ENCODE peak calls at places on chromosomes 2 and 18, in six cellular contexts. One of them, this sample, is unnamed.

GRCh38 chr2:72008608-72009007 is 139.1 kb downstream of the CYP26B1 start:
- DNase-seq in iPS-NIHi11: no peak
- DNase-seq in foreskin melanocyte: no peak
- DNase-seq in HTR-8/SVneo: no peak
- DNase-seq in endothelial cell: no peak
- DNase-seq in HuH-7: no peak
- DNase-seq in this sample: no peak

GRCh38 chr18:50796495-50796894 is 23.3 kb downstream of the MRO start:
- DNase-seq in iPS-NIHi11: no peak
- DNase-seq in foreskin melanocyte: no peak
- DNase-seq in HTR-8/SVneo: no peak
- DNase-seq in endothelial cell: no peak
- DNase-seq in HuH-7: no peak
- DNase-seq in this sample: no peak

GRCh38 chr2:131104487-131105155 is 515 bp upstream of the PLEKHB2 start:
- DNase-seq in iPS-NIHi11: peak
- DNase-seq in foreskin melanocyte: peak
- DNase-seq in HTR-8/SVneo: peak
- DNase-seq in endothelial cell: no peak
- DNase-seq in HuH-7: peak
- DNase-seq in this sample: peak

GRCh38 chr18:49161627-49162026 is 210.9 kb upstream of the SMAD7 start:
- DNase-seq in iPS-NIHi11: no peak
- DNase-seq in foreskin melanocyte: peak
- DNase-seq in HTR-8/SVneo: no peak
- DNase-seq in endothelial cell: no peak
- DNase-seq in HuH-7: no peak
- DNase-seq in this sample: no peak

GRCh38 chr2:172102858-172103359 is at the start of gene DLX2:
- DNase-seq in iPS-NIHi11: peak
- DNase-seq in foreskin melanocyte: peak
- DNase-seq in HTR-8/SVneo: peak
- DNase-seq in endothelial cell: peak
- DNase-seq in HuH-7: peak
- DNase-seq in this sample: peak

GRCh38 chr2:144501118-144501517 is 18.8 kb downstream of the ZEB2 start:
- DNase-seq in iPS-NIHi11: no peak
- DNase-seq in foreskin melanocyte: no peak
- DNase-seq in HTR-8/SVneo: no peak
- DNase-seq in endothelial cell: no peak
- DNase-seq in HuH-7: no peak
- DNase-seq in this sample: no peak

GRCh38 chr2:20182241-20182931 is 42.5 kb downstream of the SDC1 start:
- DNase-seq in iPS-NIHi11: no peak
- DNase-seq in foreskin melanocyte: no peak
- DNase-seq in HTR-8/SVneo: no peak
- DNase-seq in endothelial cell: no peak
- DNase-seq in HuH-7: no peak
- DNase-seq in this sample: no peak

GRCh38 chr2:64383016-64383588 is 70.9 kb upstream of the LGALSL start:
- DNase-seq in iPS-NIHi11: no peak
- DNase-seq in foreskin melanocyte: no peak
- DNase-seq in HTR-8/SVneo: no peak
- DNase-seq in endothelial cell: no peak
- DNase-seq in HuH-7: no peak
- DNase-seq in this sample: no peak

GRCh38 chr2:196927318-196928225 is 1.1 kb upstream of the PGAP1 start:
- DNase-seq in iPS-NIHi11: peak
- DNase-seq in foreskin melanocyte: peak
- DNase-seq in HTR-8/SVneo: no peak
- DNase-seq in endothelial cell: no peak
- DNase-seq in HuH-7: peak
- DNase-seq in this sample: no peak

GRCh38 chr2:232894746-232895145 is 24.7 kb downstream of the SNORC start:
- DNase-seq in iPS-NIHi11: no peak
- DNase-seq in foreskin melanocyte: no peak
- DNase-seq in HTR-8/SVneo: no peak
- DNase-seq in endothelial cell: no peak
- DNase-seq in HuH-7: no peak
- DNase-seq in this sample: no peak

GRCh38 chr2:128252501-128252900 is 66.2 kb downstream of the HS6ST1 start:
- DNase-seq in iPS-NIHi11: no peak
- DNase-seq in foreskin melanocyte: no peak
- DNase-seq in HTR-8/SVneo: no peak
- DNase-seq in endothelial cell: no peak
- DNase-seq in HuH-7: no peak
- DNase-seq in this sample: no peak

GRCh38 chr2:227612546-227613271 is 1.9 kb downstream of the SCYGR3 start:
- DNase-seq in iPS-NIHi11: no peak
- DNase-seq in foreskin melanocyte: no peak
- DNase-seq in HTR-8/SVneo: no peak
- DNase-seq in endothelial cell: no peak
- DNase-seq in HuH-7: no peak
- DNase-seq in this sample: no peak

GRCh38 chr2:218128781-218129478 is 3.1 kb downstream of the CXCR2 start:
- DNase-seq in iPS-NIHi11: no peak
- DNase-seq in foreskin melanocyte: no peak
- DNase-seq in HTR-8/SVneo: no peak
- DNase-seq in endothelial cell: no peak
- DNase-seq in HuH-7: no peak
- DNase-seq in this sample: no peak

GRCh38 chr2:18123211-18123570 is 244.7 kb downstream of the KCNS3 start:
- DNase-seq in iPS-NIHi11: no peak
- DNase-seq in foreskin melanocyte: no peak
- DNase-seq in HTR-8/SVneo: no peak
- DNase-seq in endothelial cell: no peak
- DNase-seq in HuH-7: no peak
- DNase-seq in this sample: no peak

GRCh38 chr2:74502147-74502719 is 2.8 kb upstream of the LBX2 start:
- DNase-seq in iPS-NIHi11: no peak
- DNase-seq in foreskin melanocyte: no peak
- DNase-seq in HTR-8/SVneo: no peak
- DNase-seq in endothelial cell: no peak
- DNase-seq in HuH-7: peak
- DNase-seq in this sample: no peak

GRCh38 chr18:44781890-44782289 is 101.2 kb downstream of the SETBP1 start:
- DNase-seq in iPS-NIHi11: no peak
- DNase-seq in foreskin melanocyte: no peak
- DNase-seq in HTR-8/SVneo: no peak
- DNase-seq in endothelial cell: no peak
- DNase-seq in HuH-7: no peak
- DNase-seq in this sample: no peak

GRCh38 chr2:86249176-86249842 is 50.1 kb downstream of the MRPL35 start:
- DNase-seq in iPS-NIHi11: no peak
- DNase-seq in foreskin melanocyte: no peak
- DNase-seq in HTR-8/SVneo: peak
- DNase-seq in endothelial cell: no peak
- DNase-seq in HuH-7: no peak
- DNase-seq in this sample: peak

GRCh38 chr2:172430671-172431070 is 3.3 kb downstream of the ITGA6 start:
- DNase-seq in iPS-NIHi11: no peak
- DNase-seq in foreskin melanocyte: no peak
- DNase-seq in HTR-8/SVneo: no peak
- DNase-seq in endothelial cell: no peak
- DNase-seq in HuH-7: no peak
- DNase-seq in this sample: peak

GRCh38 chr18:54296017-54296416 is 26.7 kb downstream of the POLI start:
- DNase-seq in iPS-NIHi11: no peak
- DNase-seq in foreskin melanocyte: no peak
- DNase-seq in HTR-8/SVneo: no peak
- DNase-seq in endothelial cell: no peak
- DNase-seq in HuH-7: no peak
- DNase-seq in this sample: no peak

GRCh38 chr18:532632-533031 is 32.1 kb upstream of the COLEC12 start:
- DNase-seq in iPS-NIHi11: no peak
- DNase-seq in foreskin melanocyte: no peak
- DNase-seq in HTR-8/SVneo: no peak
- DNase-seq in endothelial cell: no peak
- DNase-seq in HuH-7: no peak
- DNase-seq in this sample: no peak

GRCh38 chr2:157438907-157439791 is 4.7 kb downstream of the CYTIP start:
- DNase-seq in iPS-NIHi11: no peak
- DNase-seq in foreskin melanocyte: no peak
- DNase-seq in HTR-8/SVneo: no peak
- DNase-seq in endothelial cell: no peak
- DNase-seq in HuH-7: no peak
- DNase-seq in this sample: no peak

GRCh38 chr18:48800877-48801727 is 149.7 kb downstream of the SMAD7 start:
- DNase-seq in iPS-NIHi11: no peak
- DNase-seq in foreskin melanocyte: peak
- DNase-seq in HTR-8/SVneo: no peak
- DNase-seq in endothelial cell: no peak
- DNase-seq in HuH-7: no peak
- DNase-seq in this sample: no peak

GRCh38 chr2:172461591-172462392 is 34.4 kb downstream of the ITGA6 start:
- DNase-seq in iPS-NIHi11: peak
- DNase-seq in foreskin melanocyte: no peak
- DNase-seq in HTR-8/SVneo: peak
- DNase-seq in endothelial cell: peak
- DNase-seq in HuH-7: peak
- DNase-seq in this sample: no peak

GRCh38 chr2:42116195-42117181 is 52.7 kb upstream of the EML4 start:
- DNase-seq in iPS-NIHi11: no peak
- DNase-seq in foreskin melanocyte: no peak
- DNase-seq in HTR-8/SVneo: no peak
- DNase-seq in endothelial cell: no peak
- DNase-seq in HuH-7: no peak
- DNase-seq in this sample: no peak

GRCh38 chr2:172113617-172114016 is 10.9 kb upstream of the DLX2 start:
- DNase-seq in iPS-NIHi11: no peak
- DNase-seq in foreskin melanocyte: no peak
- DNase-seq in HTR-8/SVneo: peak
- DNase-seq in endothelial cell: no peak
- DNase-seq in HuH-7: no peak
- DNase-seq in this sample: no peak

GRCh38 chr2:162072976-162073775 is 839 bp downstream of the DPP4 start:
- DNase-seq in iPS-NIHi11: peak
- DNase-seq in foreskin melanocyte: peak
- DNase-seq in HTR-8/SVneo: no peak
- DNase-seq in endothelial cell: no peak
- DNase-seq in HuH-7: peak
- DNase-seq in this sample: no peak

GRCh38 chr2:232687382-232688160 is 9.6 kb upstream of the GIGYF2 start:
- DNase-seq in iPS-NIHi11: no peak
- DNase-seq in foreskin melanocyte: no peak
- DNase-seq in HTR-8/SVneo: no peak
- DNase-seq in endothelial cell: no peak
- DNase-seq in HuH-7: no peak
- DNase-seq in this sample: no peak

This sample was measured in HCT116.